ENCODE peak calls at places on chromosomes 3 and 15, in four cellular contexts. H is A549, Y is HepG2, X is K562. W is an unnamed sample.

GRCh38 chr15:29859981-29860745 is 37.9 kb upstream of the TJP1 start:
- DNase-seq in Y (no peak), H (no peak), X (no peak), W (peak)

GRCh38 chr3:126621171-126621570 is 33.8 kb downstream of the TXNRD3 start:
- DNase-seq in Y (no peak), H (no peak), X (no peak), W (peak)

GRCh38 chr3:73459711-73460110 is 165.0 kb downstream of the PDZRN3 start:
- DNase-seq in H (no peak), Y (no peak), X (no peak), W (peak)

GRCh38 chr3:171054231-171054630 is 27.7 kb upstream of the SLC2A2 start:
- DNase-seq in Y (no peak), H (no peak), X (no peak), W (no peak)

GRCh38 chr15:93081399-93081798 is 7.6 kb downstream of the RGMA start:
- DNase-seq in H (no peak), Y (no peak), X (no peak), W (no peak)

GRCh38 chr3:146544929-146545528 is 622 bp upstream of the PLSCR1 start:
- DNase-seq in X (no peak), H (no peak), Y (no peak), W (no peak)

GRCh38 chr3:149554826-149555225 is 80.3 kb downstream of the TM4SF4 start:
- DNase-seq in H (peak), Y (no peak), X (no peak), W (peak)

GRCh38 chr15:28861031-28861534 is 12.6 kb upstream of the GOLGA6L7 start:
- DNase-seq in Y (no peak), X (no peak), H (no peak), W (peak)

GRCh38 chr3:43279082-43279481 is 7.3 kb upstream of the SNRK start:
- DNase-seq in Y (no peak), X (no peak), H (no peak), W (no peak)

GRCh38 chr15:78251136-78251535 is 13.2 kb upstream of the DNAJA4 start:
- DNase-seq in Y (no peak), H (no peak), X (no peak), W (no peak)

GRCh38 chr3:128987701-128988100 is 6.2 kb downstream of the CFAP92 start:
- DNase-seq in X (no peak), Y (no peak), H (no peak), W (no peak)

GRCh38 chr3:155664922-155665695 is 79.8 kb downstream of the PLCH1 start:
- DNase-seq in X (peak), H (peak), Y (peak), W (peak)

GRCh38 chr3:151227438-151228290 is 24.6 kb upstream of the GPR171 start:
- DNase-seq in Y (peak), X (peak), H (peak), W (peak)
- TF ChIP-seq CEBPB in Y (peak), X (no peak), H (no peak), W (peak)

GRCh38 chr3:39150803-39151631 is 2.4 kb downstream of the CSRNP1 start:
- DNase-seq in X (peak), H (peak), Y (peak), W (peak)
- TF ChIP-seq MAZ in X (peak), H (no peak), Y (no peak), W (peak)

DNA sequence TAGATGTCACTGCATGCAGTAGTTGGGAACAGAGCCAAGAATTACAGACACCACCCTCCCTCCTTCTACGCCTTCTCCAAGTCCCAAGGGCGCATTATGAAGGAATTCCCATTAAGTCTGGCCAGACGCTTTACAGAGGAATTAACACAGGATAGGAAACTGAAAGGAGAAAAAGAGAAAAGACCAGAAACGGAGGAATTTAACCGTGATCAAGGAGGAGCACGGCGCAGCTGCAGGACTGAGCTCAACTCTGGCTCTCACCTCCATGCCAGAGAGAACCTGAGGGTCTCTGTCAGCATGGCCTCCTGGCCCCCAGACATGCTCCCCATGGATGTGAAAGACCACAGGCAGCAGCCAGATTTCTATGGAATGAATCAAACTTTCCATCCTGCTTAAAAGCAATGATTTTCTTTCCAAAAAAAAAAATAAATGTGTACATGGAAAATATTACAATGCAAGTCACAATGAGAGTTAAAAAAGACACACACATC is 13.7 kb downstream of the ATP10A start:
- DNase-seq in Y (no peak), X (no peak), H (peak), W (peak)
- TF ChIP-seq CEBPB in Y (no peak), X (no peak), H (no peak), W (no peak)

DNA sequence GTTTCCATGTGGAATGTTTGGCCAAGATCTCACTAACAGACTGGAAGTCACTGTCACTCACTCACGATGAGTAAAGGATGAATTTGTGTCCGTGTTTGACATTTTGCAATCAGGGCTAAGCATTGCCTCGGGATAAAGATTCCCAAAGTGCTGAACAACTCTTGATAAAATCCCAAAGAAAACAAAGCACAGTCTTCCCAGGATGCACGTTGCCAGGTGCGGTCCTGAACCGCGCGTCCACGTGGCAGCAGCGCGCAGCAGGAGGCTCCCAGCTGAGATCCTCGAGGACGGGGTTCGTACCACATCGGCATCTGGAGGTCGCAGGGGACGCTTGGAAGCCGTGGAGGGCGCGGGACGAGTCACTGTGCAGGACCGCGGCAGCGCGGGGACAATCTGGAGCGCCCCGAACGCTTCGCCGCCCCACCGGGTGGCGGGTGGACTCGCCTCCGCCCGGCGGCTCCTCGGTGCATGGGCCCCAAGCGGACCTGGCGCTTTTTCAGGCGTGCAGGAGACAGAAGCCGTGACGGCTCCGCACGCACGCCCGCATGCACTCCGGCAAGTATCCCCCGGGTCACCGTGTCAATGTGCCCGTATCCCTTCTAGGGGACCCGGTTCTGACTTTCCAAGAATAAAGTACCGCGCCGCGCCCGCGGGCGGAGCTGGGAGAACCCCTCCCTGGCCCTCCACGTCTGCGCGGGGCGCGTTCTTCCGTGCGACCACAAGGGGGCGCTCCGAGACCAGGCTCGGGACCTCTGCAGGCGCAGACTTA is 17.7 kb downstream of the CPN2 start:
- DNase-seq in Y (peak), X (peak), H (peak), W (peak)
- TF ChIP-seq MAZ in Y (peak), X (peak), H (no peak), W (peak)

GRCh38 chr3:111691293-111691909 is 96.3 kb upstream of the ZBED2 start:
- DNase-seq in H (peak), X (peak), Y (peak), W (peak)
- TF ChIP-seq CEBPB in H (no peak), X (no peak), Y (no peak), W (no peak)

GRCh38 chr15:69818529-69818928 is 279.2 kb downstream of the TLE3 start:
- DNase-seq in X (no peak), H (no peak), Y (no peak), W (no peak)

GRCh38 chr15:69815793-69816192 is 281.9 kb downstream of the TLE3 start:
- DNase-seq in X (no peak), Y (no peak), H (no peak), W (no peak)

GRCh38 chr15:69820819-69821218 is 276.9 kb downstream of the TLE3 start:
- DNase-seq in Y (no peak), H (no peak), X (no peak), W (peak)

GRCh38 chr15:69816522-69816921 is 281.2 kb downstream of the TLE3 start:
- DNase-seq in X (no peak), H (no peak), Y (no peak), W (no peak)

GRCh38 chr15:69819371-69819770 is 278.3 kb downstream of the TLE3 start:
- DNase-seq in H (no peak), X (no peak), Y (no peak), W (no peak)
- TF ChIP-seq MAZ in H (no peak), X (no peak), Y (no peak), W (no peak)

GRCh38 chr15:49229922-49230321 is 59.9 kb downstream of the GALK2 start:
- DNase-seq in X (no peak), Y (no peak), H (no peak), W (no peak)
- TF ChIP-seq CEBPB in X (no peak), Y (no peak), H (no peak), W (no peak)

DNA sequence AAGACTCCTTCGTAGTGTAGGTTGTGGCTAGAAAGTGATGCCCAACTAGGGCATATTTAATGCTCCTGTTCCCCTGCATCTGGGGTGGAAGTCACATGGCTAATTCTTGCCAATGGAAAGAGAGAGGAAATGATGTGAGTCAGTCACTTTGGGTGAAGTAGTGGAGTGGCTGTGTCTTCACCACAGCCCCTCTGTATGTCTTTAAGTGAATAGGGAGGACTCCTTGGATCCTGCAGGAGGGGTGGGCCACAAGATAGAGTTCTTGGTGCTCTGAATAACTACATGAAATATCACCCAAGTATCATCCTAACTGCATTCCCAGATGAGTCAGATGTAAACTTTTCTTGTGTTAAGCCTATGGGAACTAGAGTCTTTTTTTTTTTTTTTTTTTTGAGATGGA is 17.8 kb upstream of the MB21D2 start:
- DNase-seq in X (no peak), H (no peak), Y (no peak), W (peak)
- TF ChIP-seq MAZ in X (no peak), H (no peak), Y (no peak), W (no peak)